ENCODE peak calls at places on chromosomes 5 and 9, in six cellular contexts. One of them, this sample, is unnamed.

GRCh38 chr5:171644536-171644935 is 141.1 kb upstream of the SMIM23 start:
- DNase-seq in activated CD4-positive, alpha-beta memory T cell treated with anti-CD3 and anti-CD28 coated beads, Interleukin-2, amount 10 ng/mL, durations not matched to agents 7 days and 5 days: no peak
- DNase-seq in A172: no peak
- DNase-seq in Caki2: no peak
- DNase-seq in foreskin fibroblast: peak
- DNase-seq in fibroblast of mammary gland: no peak
- DNase-seq in this sample: no peak

GRCh38 chr5:88672644-88673493 is 210.1 kb downstream of the MEF2C start:
- DNase-seq in activated CD4-positive, alpha-beta memory T cell treated with anti-CD3 and anti-CD28 coated beads, Interleukin-2, amount 10 ng/mL, durations not matched to agents 7 days and 5 days: no peak
- DNase-seq in foreskin fibroblast: no peak
- DNase-seq in fibroblast of mammary gland: no peak
- DNase-seq in A172: no peak
- DNase-seq in Caki2: no peak
- DNase-seq in this sample: no peak

GRCh38 chr9:128498911-128499310 is 5.6 kb upstream of the GLE1 start:
- DNase-seq in A172: no peak
- DNase-seq in Caki2: no peak
- DNase-seq in foreskin fibroblast: no peak
- DNase-seq in activated CD4-positive, alpha-beta memory T cell treated with anti-CD3 and anti-CD28 coated beads, Interleukin-2, amount 10 ng/mL, durations not matched to agents 7 days and 5 days: no peak
- DNase-seq in fibroblast of mammary gland: no peak
- DNase-seq in this sample: no peak

GRCh38 chr9:109031241-109031640 is 17.9 kb upstream of the CTNNAL1 start:
- DNase-seq in fibroblast of mammary gland: peak
- DNase-seq in A172: no peak
- DNase-seq in Caki2: no peak
- DNase-seq in foreskin fibroblast: peak
- DNase-seq in activated CD4-positive, alpha-beta memory T cell treated with anti-CD3 and anti-CD28 coated beads, Interleukin-2, amount 10 ng/mL, durations not matched to agents 7 days and 5 days: no peak
- DNase-seq in this sample: no peak

GRCh38 chr5:95846554-95847260 is 24.2 kb upstream of the GLRX start:
- DNase-seq in foreskin fibroblast: peak
- DNase-seq in fibroblast of mammary gland: peak
- DNase-seq in activated CD4-positive, alpha-beta memory T cell treated with anti-CD3 and anti-CD28 coated beads, Interleukin-2, amount 10 ng/mL, durations not matched to agents 7 days and 5 days: peak
- DNase-seq in Caki2: peak
- DNase-seq in A172: peak
- DNase-seq in this sample: peak

GRCh38 chr5:32443145-32443540 is 1.4 kb downstream of the ZFR start:
- DNase-seq in fibroblast of mammary gland: peak
- DNase-seq in Caki2: no peak
- DNase-seq in activated CD4-positive, alpha-beta memory T cell treated with anti-CD3 and anti-CD28 coated beads, Interleukin-2, amount 10 ng/mL, durations not matched to agents 7 days and 5 days: peak
- DNase-seq in foreskin fibroblast: peak
- DNase-seq in A172: no peak
- DNase-seq in this sample: peak

GRCh38 chr5:87002485-87002884 is 265.2 kb upstream of the RASA1 start:
- DNase-seq in foreskin fibroblast: peak
- DNase-seq in activated CD4-positive, alpha-beta memory T cell treated with anti-CD3 and anti-CD28 coated beads, Interleukin-2, amount 10 ng/mL, durations not matched to agents 7 days and 5 days: no peak
- DNase-seq in fibroblast of mammary gland: peak
- DNase-seq in Caki2: peak
- DNase-seq in A172: no peak
- DNase-seq in this sample: no peak

GRCh38 chr9:128192601-128193371 is 1.4 kb upstream of the CIZ1 start:
- DNase-seq in Caki2: peak
- DNase-seq in fibroblast of mammary gland: peak
- DNase-seq in A172: peak
- DNase-seq in foreskin fibroblast: peak
- DNase-seq in activated CD4-positive, alpha-beta memory T cell treated with anti-CD3 and anti-CD28 coated beads, Interleukin-2, amount 10 ng/mL, durations not matched to agents 7 days and 5 days: peak
- DNase-seq in this sample: peak

GRCh38 chr9:70791936-70792335 is 329.5 kb downstream of the TRPM3 start:
- DNase-seq in A172: no peak
- DNase-seq in activated CD4-positive, alpha-beta memory T cell treated with anti-CD3 and anti-CD28 coated beads, Interleukin-2, amount 10 ng/mL, durations not matched to agents 7 days and 5 days: no peak
- DNase-seq in foreskin fibroblast: no peak
- DNase-seq in Caki2: no peak
- DNase-seq in fibroblast of mammary gland: no peak
- DNase-seq in this sample: no peak

GRCh38 chr9:8750639-8751041 is 951.1 kb upstream of the DMAC1 start:
- DNase-seq in activated CD4-positive, alpha-beta memory T cell treated with anti-CD3 and anti-CD28 coated beads, Interleukin-2, amount 10 ng/mL, durations not matched to agents 7 days and 5 days: no peak
- DNase-seq in Caki2: no peak
- DNase-seq in A172: peak
- DNase-seq in fibroblast of mammary gland: peak
- DNase-seq in foreskin fibroblast: no peak
- DNase-seq in this sample: no peak

GRCh38 chr9:106025449-106025848 is 331.1 kb downstream of the TMEM38B start:
- DNase-seq in foreskin fibroblast: no peak
- DNase-seq in activated CD4-positive, alpha-beta memory T cell treated with anti-CD3 and anti-CD28 coated beads, Interleukin-2, amount 10 ng/mL, durations not matched to agents 7 days and 5 days: no peak
- DNase-seq in A172: no peak
- DNase-seq in fibroblast of mammary gland: no peak
- DNase-seq in Caki2: no peak
- DNase-seq in this sample: no peak

GRCh38 chr5:66440202-66440680 is 156.0 kb upstream of the MAST4 start:
- DNase-seq in Caki2: peak
- DNase-seq in fibroblast of mammary gland: peak
- DNase-seq in A172: peak
- DNase-seq in foreskin fibroblast: no peak
- DNase-seq in activated CD4-positive, alpha-beta memory T cell treated with anti-CD3 and anti-CD28 coated beads, Interleukin-2, amount 10 ng/mL, durations not matched to agents 7 days and 5 days: no peak
- DNase-seq in this sample: peak

This sample was measured in hepatic stellate cell.